ENCODE peak calls at places on chromosomes 16 and 17, in seven cellular contexts. G is mucosa of descending colon; N is substantia nigra; Q is GM10248; O is stimulated activated CD8-positive, alpha-beta memory T cell treated with anti-CD3 and anti-CD28 coated beads, Interleukin-7, amount 100 ng/mL, for 1 hour; C is stimulated activated CD4-positive, alpha-beta T cell treated with anti-CD3 and anti-CD28 coated beads, Interleukin-12 subunit alpha, Interleukin-12 subunit beta, amount 100 ng/mL, for 24 hours; E is left ventricle myocardium inferior. L is an unnamed sample.

GRCh38 chr17:6523330-6523729 is 33.0 kb downstream of the PITPNM3 start:
- DNase-seq in C (no peak), O (no peak), E (no peak), Q (no peak), G (no peak), N (no peak), L (no peak)

GRCh38 chr17:50118076-50118827 is 11.7 kb downstream of the SAMD14 start:
- DNase-seq in E (no peak), O (no peak), G (no peak), C (no peak), N (no peak), Q (no peak), L (no peak)

GRCh38 chr16:71383054-71383773 is 24.7 kb downstream of the CALB2 start:
- DNase-seq in O (no peak), Q (no peak), N (no peak), C (no peak), G (no peak), E (no peak), L (peak)

GRCh38 chr16:75106351-75107274 is 10.0 kb downstream of the LDHD start:
- DNase-seq in Q (peak), O (no peak), G (no peak), N (no peak), E (no peak), C (no peak), L (no peak)

GRCh38 chr17:76536511-76537287 is 810 bp downstream of the CYGB start:
- DNase-seq in C (no peak), G (no peak), Q (no peak), N (no peak), E (no peak), O (no peak), L (no peak)

GRCh38 chr16:54651851-54652770 is 278.6 kb upstream of the IRX5 start:
- DNase-seq in E (no peak), Q (no peak), N (no peak), G (no peak), C (no peak), O (no peak), L (no peak)

GRCh38 chr17:15882777-15883176 is 62.2 kb upstream of the ADORA2B start:
- DNase-seq in N (no peak), C (no peak), O (no peak), G (no peak), Q (no peak), E (no peak), L (no peak)

GRCh38 chr16:89476379-89476778 is 14.0 kb downstream of the ANKRD11 start:
- DNase-seq in N (no peak), C (no peak), E (no peak), Q (no peak), O (no peak), G (no peak), L (no peak)

GRCh38 chr17:9206989-9207317 is 185.6 kb downstream of the NTN1 start:
- DNase-seq in G (peak), C (no peak), Q (no peak), O (no peak), N (no peak), E (no peak), L (no peak)

GRCh38 chr16:56262148-56262878 is 71.0 kb downstream of the GNAO1 start:
- DNase-seq in E (no peak), N (no peak), Q (no peak), C (no peak), O (peak), G (no peak), L (no peak)

GRCh38 chr17:32016231-32016630 is 9.0 kb downstream of the LRRC37B start:
- DNase-seq in O (no peak), N (no peak), G (no peak), C (no peak), E (no peak), Q (no peak), L (no peak)

GRCh38 chr16:2598133-2598641 is 60.4 kb downstream of the PDPK1 start:
- DNase-seq in N (no peak), G (no peak), C (no peak), O (no peak), Q (no peak), E (no peak), L (no peak)

GRCh38 chr16:85344502-85345128 is 232.3 kb upstream of the CIBAR2 start:
- DNase-seq in E (no peak), C (no peak), Q (no peak), O (no peak), G (no peak), N (no peak), L (no peak)

GRCh38 chr17:42894283-42895184 is 6.1 kb upstream of the G6PC1 start:
- DNase-seq in O (no peak), G (peak), N (no peak), Q (no peak), C (no peak), E (no peak), L (no peak)

GRCh38 chr16:66474750-66475199 is 47.7 kb downstream of the BEAN1 start:
- DNase-seq in E (no peak), O (no peak), N (no peak), C (peak), G (no peak), Q (peak), L (no peak)

GRCh38 chr17:57523926-57524634 is 221.0 kb downstream of the CCDC182 start:
- DNase-seq in O (no peak), C (no peak), E (peak), G (peak), N (no peak), Q (no peak), L (peak)

GRCh38 chr17:57870283-57870635 is 20.4 kb upstream of the MRPS23 start:
- DNase-seq in E (no peak), Q (no peak), C (no peak), O (no peak), N (no peak), G (no peak), L (no peak)

GRCh38 chr16:57999971-58000705 is at the start of gene ZNF319:
- DNase-seq in Q (peak), E (no peak), G (peak), C (no peak), O (no peak), N (no peak), L (no peak)

GRCh38 chr17:38879878-38880727 is 10.2 kb downstream of the LASP1 start:
- DNase-seq in E (no peak), O (no peak), C (no peak), Q (no peak), G (no peak), N (no peak), L (peak)

GRCh38 chr17:8063761-8064589 is 23.5 kb downstream of the ALOX12B start:
- DNase-seq in O (no peak), N (no peak), Q (no peak), C (no peak), E (no peak), G (peak), L (no peak)

GRCh38 chr16:57265850-57266530 is 18.5 kb downstream of the PLLP start:
- DNase-seq in G (peak), O (no peak), N (peak), C (no peak), E (peak), Q (no peak), L (no peak)

GRCh38 chr17:59842901-59843652 is 49.7 kb downstream of the TUBD1 start:
- DNase-seq in C (peak), O (no peak), E (no peak), N (no peak), G (peak), Q (peak), L (peak)

GRCh38 chr16:85017151-85017550 is 5.8 kb upstream of the ZDHHC7 start:
- DNase-seq in O (no peak), Q (no peak), C (no peak), G (no peak), N (no peak), E (no peak), L (no peak)

GRCh38 chr16:79644977-79645667 is 44.6 kb upstream of the MAF start:
- DNase-seq in E (no peak), G (no peak), N (no peak), Q (no peak), C (no peak), O (no peak), L (no peak)

GRCh38 chr17:7842950-7843535 is 9.0 kb downstream of the KDM6B start:
- DNase-seq in Q (no peak), E (peak), G (peak), C (peak), N (peak), O (no peak), L (peak)

GRCh38 chr16:87700406-87701065 is 65.2 kb downstream of the KLHDC4 start:
- DNase-seq in O (no peak), N (no peak), Q (no peak), G (no peak), E (no peak), C (no peak), L (no peak)

GRCh38 chr16:15682105-15682570 is 32.1 kb downstream of the NDE1 start:
- DNase-seq in E (no peak), O (no peak), N (no peak), G (no peak), Q (no peak), C (no peak), L (peak)

GRCh38 chr16:6249863-6250262 is 1082.8 kb upstream of the RBFOX1 start:
- DNase-seq in O (no peak), C (no peak), N (no peak), G (no peak), Q (no peak), E (no peak), L (no peak)

L was measured in SW 1271.